ENCODE peak calls at places on chromosomes 12 and 14, in four cellular contexts. I is T-helper 2 cell; H is activated CD4-positive, alpha-beta T cell treated with anti-CD3 and anti-CD28 coated beads, Interleukin-2, amount 10 ng/mL, durations not matched to agents 24 days and 14 days; D is GM20000. C is an unnamed sample.

GRCh38 chr12:58930770-58931324 is 10.5 kb upstream of the LRIG3 start:
- DNase-seq in I (no peak), H (no peak), D (no peak), C (no peak)

GRCh38 chr12:91496337-91496736 is 313.7 kb upstream of the DCN start:
- DNase-seq in I (no peak), H (no peak), D (no peak), C (no peak)

GRCh38 chr12:29131539-29131938 is 17.5 kb upstream of the FAR2 start:
- DNase-seq in I (no peak), H (no peak), D (no peak), C (no peak)

GRCh38 chr12:6193853-6194815 is 6.1 kb upstream of the CD9 start:
- DNase-seq in I (no peak), H (no peak), D (no peak), C (no peak)

GRCh38 chr14:105087308-105087962 is 22.2 kb upstream of the GPR132 start:
- DNase-seq in I (no peak), H (peak; percentile 77), D (peak; percentile 82), C (no peak)

GRCh38 chr14:22998324-22999012 is 11.5 kb downstream of the C14orf93 start:
- DNase-seq in I (no peak), H (no peak), D (no peak), C (no peak)

GRCh38 chr14:103801459-103801858 is 45.9 kb downstream of the PPP1R13B start:
- DNase-seq in I (no peak), H (no peak), D (no peak), C (no peak)

GRCh38 chr12:132506730-132507538 is 17.0 kb downstream of the FBRSL1 start:
- DNase-seq in I (peak; percentile 42), H (peak; percentile 93), D (peak; percentile 87), C (no peak)

GRCh38 chr12:32903763-32904162 is 7.2 kb upstream of the PKP2 start:
- DNase-seq in I (no peak), H (no peak), D (no peak), C (no peak)

GRCh38 chr12:5921027-5921909 is 23.8 kb downstream of the ANO2 start:
- DNase-seq in I (no peak), H (no peak), D (no peak), C (no peak)

GRCh38 chr14:21069388-21070082 is 569 bp upstream of the ARHGEF40 start:
- DNase-seq in I (no peak), H (no peak), D (peak; percentile 30), C (no peak)

GRCh38 chr14:54166049-54166950 is 209.7 kb upstream of the BMP4 start:
- DNase-seq in I (no peak), H (no peak), D (no peak), C (no peak)

C was measured in effector memory CD4-positive, alpha-beta T cell.